ENCODE peak calls at places on chromosomes 12 and 14, in six cellular contexts. O is stimulated activated CD4-positive, alpha-beta T cell treated with anti-CD3 and anti-CD28 coated beads, Interleukin-4, amount 100 ng/mL, for 48 hours; J is aorta; W is right cardiac atrium; C is mucosa of gallbladder; D is mesenchymal stem cell. H is an unnamed sample.

GRCh38 chr12:6614513-6615177 is 7.5 kb upstream of the CHD4 start:
- DNase-seq in O (no peak), J (no peak), W (no peak), C (no peak), D (peak), H (peak)

GRCh38 chr12:55927588-55928502 is at the start of gene PYM1:
- DNase-seq in O (peak), J (peak), W (peak), C (peak), D (peak), H (peak)

GRCh38 chr12:29921307-29921706 is 137.6 kb upstream of the TMTC1 start:
- DNase-seq in O (no peak), J (no peak), W (no peak), C (no peak), D (peak), H (peak)

GRCh38 chr12:43728117-43728516 is 30.5 kb downstream of the PUS7L start:
- DNase-seq in O (no peak), J (no peak), W (no peak), C (no peak), D (no peak), H (no peak)

GRCh38 chr12:76921072-76921471 is 42.3 kb upstream of the CSRP2 start:
- DNase-seq in O (no peak), J (no peak), W (no peak), C (no peak), D (no peak), H (no peak)

GRCh38 chr14:100417466-100417865 is 94.3 kb downstream of the SLC25A47 start:
- DNase-seq in O (no peak), J (no peak), W (no peak), C (peak), D (peak), H (peak)

GRCh38 chr12:43099691-43100163 is 452.3 kb downstream of the ADAMTS20 start:
- DNase-seq in O (no peak), J (no peak), W (no peak), C (no peak), D (peak), H (peak)

GRCh38 chr14:45610303-45610702 is 357.3 kb upstream of the MIS18BP1 start:
- DNase-seq in O (no peak), J (no peak), W (no peak), C (no peak), D (peak), H (peak)

GRCh38 chr14:97267509-97267908 is 470.3 kb downstream of the VRK1 start:
- DNase-seq in O (no peak), J (no peak), W (no peak), C (no peak), D (no peak), H (no peak)

GRCh38 chr14:95961481-95961880 is 77.7 kb upstream of the C14orf132 start:
- DNase-seq in O (no peak), J (no peak), W (no peak), C (no peak), D (no peak), H (no peak)

GRCh38 chr14:77099425-77100167 is 1.5 kb downstream of the CIPC start:
- DNase-seq in O (no peak), J (no peak), W (no peak), C (peak), D (peak), H (peak)

GRCh38 chr14:34931206-34931605 is 51.6 kb upstream of the SRP54 start:
- DNase-seq in O (no peak), J (no peak), W (no peak), C (peak), D (no peak), H (no peak)

GRCh38 chr14:95326987-95327386 is 7.3 kb upstream of the CLMN start:
- DNase-seq in O (no peak), J (no peak), W (no peak), C (no peak), D (no peak), H (no peak)

GRCh38 chr12:108511633-108512540 is 3.2 kb upstream of the FICD start:
- DNase-seq in O (peak), J (peak), W (peak), C (peak), D (peak), H (peak)

GRCh38 chr12:49487605-49488004 is 51.2 kb upstream of the KCNH3 start:
- DNase-seq in O (no peak), J (no peak), W (no peak), C (no peak), D (no peak), H (no peak)

GRCh38 chr12:389138-390096 is at the start of gene KDM5A:
- DNase-seq in O (peak), J (peak), W (peak), C (peak), D (peak), H (peak)

GRCh38 chr14:49549881-49550280 is 36.3 kb downstream of the RPS29 start:
- DNase-seq in O (no peak), J (no peak), W (no peak), C (no peak), D (peak), H (peak)

GRCh38 chr12:53427905-53428594 is 4.4 kb downstream of the AMHR2 start:
- DNase-seq in O (peak), J (no peak), W (no peak), C (no peak), D (peak), H (peak)

GRCh38 chr14:53391156-53391555 is 238.0 kb upstream of the DDHD1 start:
- DNase-seq in O (no peak), J (no peak), W (no peak), C (no peak), D (peak), H (peak)

GRCh38 chr14:64766430-64767151 is 62.4 kb downstream of the PLEKHG3 start:
- DNase-seq in O (no peak), J (no peak), W (no peak), C (no peak), D (no peak), H (no peak)

GRCh38 chr12:57759360-57759980 is 4.6 kb downstream of the MARCHF9 start:
- DNase-seq in O (no peak), J (no peak), W (no peak), C (no peak), D (no peak), H (no peak)

GRCh38 chr12:108312885-108313203 is 26.3 kb downstream of the CMKLR1 start:
- DNase-seq in O (no peak), J (peak), W (peak), C (peak), D (no peak), H (no peak)

GRCh38 chr12:2057041-2057792 is 4.4 kb downstream of the CACNA1C start:
- DNase-seq in O (peak), J (peak), W (peak), C (peak), D (peak), H (peak)

GRCh38 chr12:81644503-81644902 is 114.6 kb downstream of the PPFIA2 start:
- DNase-seq in O (no peak), J (no peak), W (no peak), C (no peak), D (peak), H (peak)

GRCh38 chr12:111825509-111825908 is 16.5 kb upstream of the MAPKAPK5 start:
- DNase-seq in O (no peak), J (no peak), W (no peak), C (no peak), D (no peak), H (no peak)

GRCh38 chr12:115451785-115452736 is 768.1 kb upstream of the TBX3 start:
- DNase-seq in O (no peak), J (no peak), W (peak), C (no peak), D (peak), H (peak)

GRCh38 chr12:48937170-48937569 is 11.9 kb upstream of the FKBP11 start:
- DNase-seq in O (no peak), J (no peak), W (no peak), C (no peak), D (no peak), H (no peak)

GRCh38 chr14:22597771-22598098 is 365 bp upstream of the ABHD4 start:
- DNase-seq in O (no peak), J (no peak), W (no peak), C (no peak), D (no peak), H (no peak)

GRCh38 chr12:56991319-56991906 is 14.9 kb downstream of the ZBTB39 start:
- DNase-seq in O (no peak), J (peak), W (peak), C (peak), D (no peak), H (no peak)

GRCh38 chr12:94874086-94874985 is 129.2 kb downstream of the NDUFA12 start:
- DNase-seq in O (no peak), J (no peak), W (no peak), C (no peak), D (no peak), H (no peak)

H was measured in amniotic epithelial cell.